ENCODE peak calls at places on chromosomes 13 and 19, in five cellular contexts. One of them, this sample, is unnamed.

GRCh38 chr13:96104516-96104915 is 14.6 kb downstream of the HS6ST3 start:
- DNase-seq in GM12878: no peak
- DNase-seq in spleen: no peak
- DNase-seq in breast epithelium: no peak
- DNase-seq in stomach: no peak
- DNase-seq in this sample: no peak

GRCh38 chr19:51398096-51398704 is 7.8 kb upstream of the C19orf84 start:
- DNase-seq in GM12878: no peak
- DNase-seq in spleen: no peak
- DNase-seq in breast epithelium: no peak
- DNase-seq in stomach: no peak
- DNase-seq in this sample: no peak

GRCh38 chr19:41860419-41861097 is 503 bp downstream of the RPS19 start:
- DNase-seq in GM12878: no peak
- DNase-seq in spleen: no peak
- DNase-seq in breast epithelium: no peak
- DNase-seq in stomach: no peak
- DNase-seq in this sample: peak; percentile 73

GRCh38 chr19:10835089-10835753 is 791 bp downstream of the TMED1 start:
- DNase-seq in GM12878: no peak
- DNase-seq in spleen: peak; percentile 87
- DNase-seq in breast epithelium: no peak
- DNase-seq in stomach: peak; percentile 100
- DNase-seq in this sample: peak; percentile 81

GRCh38 chr19:42480335-42481095 is 37.8 kb upstream of the CXCL17 start:
- DNase-seq in GM12878: no peak
- DNase-seq in spleen: no peak
- DNase-seq in breast epithelium: no peak
- DNase-seq in stomach: peak; percentile 44
- DNase-seq in this sample: no peak

GRCh38 chr13:54949735-54950134 is 1921.1 kb downstream of the OLFM4 start:
- DNase-seq in GM12878: no peak
- DNase-seq in spleen: no peak
- DNase-seq in breast epithelium: no peak
- DNase-seq in stomach: no peak
- DNase-seq in this sample: no peak

GRCh38 chr19:38374332-38375097 is at the start of gene PSMD8:
- DNase-seq in GM12878: peak; percentile 99
- DNase-seq in spleen: peak; percentile 100
- DNase-seq in breast epithelium: peak; percentile 99
- DNase-seq in stomach: peak; percentile 99
- DNase-seq in this sample: peak; percentile 100

GRCh38 chr13:75129331-75129730 is 352.6 kb downstream of the TBC1D4 start:
- DNase-seq in GM12878: no peak
- DNase-seq in spleen: no peak
- DNase-seq in breast epithelium: no peak
- DNase-seq in stomach: no peak
- DNase-seq in this sample: no peak

GRCh38 chr13:104318121-104318520 is 1251.9 kb upstream of the SLC10A2 start:
- DNase-seq in GM12878: no peak
- DNase-seq in spleen: no peak
- DNase-seq in breast epithelium: no peak
- DNase-seq in stomach: no peak
- DNase-seq in this sample: no peak

GRCh38 chr19:33686246-33686645 is 64.5 kb downstream of the CHST8 start:
- DNase-seq in GM12878: no peak
- DNase-seq in spleen: peak; percentile 35
- DNase-seq in breast epithelium: peak; percentile 22
- DNase-seq in stomach: no peak
- DNase-seq in this sample: no peak
- TF ChIP-seq POLR2AphosphoS5 in GM12878: no peak
- TF ChIP-seq POLR2AphosphoS5 in spleen: no peak
- TF ChIP-seq POLR2AphosphoS5 in breast epithelium: no peak
- TF ChIP-seq POLR2AphosphoS5 in stomach: no peak
- TF ChIP-seq POLR2AphosphoS5 in this sample: no peak

GRCh38 chr19:16359964-16360363 is 35.3 kb downstream of the KLF2 start:
- DNase-seq in GM12878: no peak
- DNase-seq in spleen: no peak
- DNase-seq in breast epithelium: no peak
- DNase-seq in stomach: no peak
- DNase-seq in this sample: no peak
- H3K4me1 ChIP-seq in GM12878: peaks cover 7% of the 10 kb centered on the region
- H3K4me1 ChIP-seq in spleen: peaks cover 28% of the 10 kb centered on the region
- H3K4me1 ChIP-seq in breast epithelium: no peaks in the 10 kb centered on the region
- H3K4me1 ChIP-seq in stomach: peaks cover 26% of the 10 kb centered on the region
- H3K4me1 ChIP-seq in this sample: no peaks in the 10 kb centered on the region

DNA sequence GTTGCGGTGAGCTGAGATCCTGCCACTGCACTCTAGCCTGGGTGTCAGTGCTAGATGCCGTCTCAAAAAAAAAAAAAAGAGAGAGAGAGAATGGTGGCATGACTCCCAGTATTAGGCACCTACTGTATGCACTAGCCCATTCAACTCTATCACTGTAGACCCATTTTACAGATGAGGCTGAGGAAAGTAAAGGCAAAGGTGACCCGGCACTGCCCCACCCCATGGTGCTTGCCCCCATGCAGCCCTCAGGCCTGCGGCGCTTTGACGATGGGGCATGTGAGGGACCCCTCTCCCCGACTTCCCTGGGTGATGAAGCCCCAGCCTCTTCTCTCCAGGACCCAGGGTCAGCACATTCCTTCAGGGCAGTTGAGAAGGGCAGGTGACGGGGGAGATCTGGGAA is 7.3 kb downstream of the NPAS1 start:
- DNase-seq in GM12878: no peak
- DNase-seq in spleen: no peak
- DNase-seq in breast epithelium: no peak
- DNase-seq in stomach: no peak
- DNase-seq in this sample: no peak
- H3K27me3 ChIP-seq in GM12878: peaks cover 11% of the 10 kb centered on the region
- H3K27me3 ChIP-seq in spleen: peaks cover 29% of the 10 kb centered on the region
- H3K27me3 ChIP-seq in breast epithelium: no peaks in the 10 kb centered on the region
- H3K27me3 ChIP-seq in stomach: peaks cover 97% of the 10 kb centered on the region
- H3K27me3 ChIP-seq in this sample: peaks cover 85% of the 10 kb centered on the region

DNA sequence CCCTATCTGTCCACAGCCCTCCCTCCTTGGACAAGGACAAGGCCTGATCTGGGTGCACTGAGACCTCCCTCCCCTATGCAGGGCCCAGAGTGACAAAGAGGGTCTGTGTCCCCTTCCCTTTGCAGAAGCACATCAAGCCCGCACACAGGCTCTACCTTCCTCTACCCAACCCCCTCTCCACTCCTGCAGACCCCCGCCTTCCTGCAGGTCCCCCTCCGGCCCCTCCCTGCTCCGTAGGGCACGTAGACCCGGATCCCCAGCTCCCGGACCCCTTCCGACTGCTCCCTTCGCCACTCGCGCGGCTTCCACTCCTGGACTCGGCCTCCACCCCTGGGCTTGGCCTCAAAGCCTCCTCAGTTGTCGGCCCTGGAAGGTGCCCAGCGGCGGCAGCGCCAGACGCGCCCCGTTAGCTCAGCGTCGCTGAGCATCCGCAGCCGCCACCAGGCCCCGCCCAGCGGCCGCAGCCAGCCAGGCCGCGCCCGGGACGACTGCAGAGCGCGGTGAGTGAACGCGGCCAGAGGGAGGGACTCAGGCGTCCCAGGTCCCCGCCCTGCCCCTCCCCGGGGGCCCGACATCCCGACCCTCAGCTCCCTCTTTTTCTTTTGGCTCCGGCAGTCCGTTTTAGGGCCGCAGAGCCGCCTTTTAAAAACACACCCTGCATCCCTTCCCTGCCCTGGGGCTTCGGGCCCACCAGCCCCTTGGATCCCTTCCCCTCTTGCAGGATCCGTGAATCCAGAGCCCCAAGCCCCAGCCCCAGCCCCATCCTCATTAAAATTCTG is 1.6 kb upstream of the MYADM start:
- DNase-seq in GM12878: no peak
- DNase-seq in spleen: peak; percentile 92
- DNase-seq in breast epithelium: no peak
- DNase-seq in stomach: peak; percentile 71
- DNase-seq in this sample: peak; percentile 91
- TF ChIP-seq POLR2AphosphoS5 in GM12878: no peak
- TF ChIP-seq POLR2AphosphoS5 in spleen: peak; percentile 65
- TF ChIP-seq POLR2AphosphoS5 in breast epithelium: peak; percentile 36
- TF ChIP-seq POLR2AphosphoS5 in stomach: no peak
- TF ChIP-seq POLR2AphosphoS5 in this sample: peak; percentile 75

DNA sequence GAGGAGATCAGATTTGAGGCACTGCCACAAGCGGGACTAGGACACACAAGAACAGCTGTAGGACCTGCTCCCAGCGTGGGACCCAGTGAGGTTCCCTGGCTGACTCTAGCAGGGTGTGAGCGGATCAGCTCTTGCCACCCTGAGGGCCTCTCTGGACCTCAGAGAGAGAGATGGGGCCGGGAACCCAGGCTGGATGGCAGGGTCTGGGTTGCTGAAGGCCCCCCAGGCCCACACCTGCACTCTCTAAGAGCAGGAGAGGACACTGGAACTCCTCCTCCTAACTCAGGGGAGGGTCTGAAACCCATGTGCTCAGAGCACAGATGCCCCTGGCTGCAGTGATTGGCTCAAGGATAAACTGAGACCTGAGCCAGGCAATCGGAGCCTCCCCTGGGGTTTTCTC is 13.5 kb upstream of the IL4I1 start:
- DNase-seq in GM12878: no peak
- DNase-seq in spleen: no peak
- DNase-seq in breast epithelium: no peak
- DNase-seq in stomach: no peak
- DNase-seq in this sample: no peak
- H3K4me1 ChIP-seq in GM12878: peaks cover 72% of the 10 kb centered on the region
- H3K4me1 ChIP-seq in spleen: peaks cover 20% of the 10 kb centered on the region
- H3K4me1 ChIP-seq in breast epithelium: no peaks in the 10 kb centered on the region
- H3K4me1 ChIP-seq in stomach: peaks cover 14% of the 10 kb centered on the region
- H3K4me1 ChIP-seq in this sample: peaks cover 12% of the 10 kb centered on the region

GRCh38 chr19:3358919-3359849 is 7.2 kb upstream of the NFIC start:
- DNase-seq in GM12878: no peak
- DNase-seq in spleen: peak; percentile 93
- DNase-seq in breast epithelium: no peak
- DNase-seq in stomach: peak; percentile 78
- DNase-seq in this sample: peak; percentile 88

GRCh38 chr19:3357362-3357730 is 9.0 kb upstream of the NFIC start:
- DNase-seq in GM12878: no peak
- DNase-seq in spleen: no peak
- DNase-seq in breast epithelium: no peak
- DNase-seq in stomach: no peak
- DNase-seq in this sample: no peak

GRCh38 chr19:3357731-3358391 is 8.5 kb upstream of the NFIC start:
- DNase-seq in GM12878: no peak
- DNase-seq in spleen: peak; percentile 70
- DNase-seq in breast epithelium: no peak
- DNase-seq in stomach: no peak
- DNase-seq in this sample: peak; percentile 81

GRCh38 chr19:3359850-3360493 is 6.4 kb upstream of the NFIC start:
- DNase-seq in GM12878: no peak
- DNase-seq in spleen: peak; percentile 84
- DNase-seq in breast epithelium: no peak
- DNase-seq in stomach: no peak
- DNase-seq in this sample: no peak

DNA sequence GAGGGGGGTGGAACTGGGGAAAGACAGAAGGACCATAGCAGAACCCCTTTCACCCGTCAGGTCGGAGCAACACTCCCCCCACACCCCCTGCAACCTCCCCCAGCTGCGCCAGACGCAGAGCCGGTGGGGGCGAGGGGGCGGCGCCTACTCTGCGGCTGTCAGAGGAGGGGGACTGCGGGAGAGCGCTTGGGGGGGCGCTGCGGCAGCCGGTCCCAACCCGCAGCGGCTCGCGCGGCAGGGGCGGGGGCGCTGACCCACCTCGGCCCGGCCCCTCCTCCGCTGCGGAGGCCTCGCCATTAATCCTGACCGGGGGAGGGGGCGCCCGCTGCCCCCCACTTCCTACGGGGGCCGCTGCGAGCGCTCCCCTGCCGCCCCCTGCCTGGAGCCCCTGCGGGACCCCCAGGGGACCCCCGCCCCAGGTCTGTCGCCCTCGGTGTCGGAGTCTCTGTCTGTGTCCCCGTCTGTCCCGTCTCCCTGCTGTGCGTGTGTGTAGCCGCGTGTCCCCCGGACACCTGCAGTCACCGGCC is 7.9 kb upstream of the NFIC start:
- DNase-seq in GM12878: no peak
- DNase-seq in spleen: peak; percentile 78
- DNase-seq in breast epithelium: no peak
- DNase-seq in stomach: no peak
- DNase-seq in this sample: peak; percentile 68
- H3K27me3 ChIP-seq in GM12878: no peaks in the 10 kb centered on the region
- H3K27me3 ChIP-seq in spleen: no peaks in the 10 kb centered on the region
- H3K27me3 ChIP-seq in breast epithelium: no peaks in the 10 kb centered on the region
- H3K27me3 ChIP-seq in stomach: peaks cover 6% of the 10 kb centered on the region
- H3K27me3 ChIP-seq in this sample: no peaks in the 10 kb centered on the region